ENCODE peak calls at places on chromosome 19, in six cellular contexts. U, Y, Q, K, G and T are unnamed samples.

GRCh38 chr19:40718774-40719391 is 2.0 kb downstream of the ITPKC start:
- DNase-seq in Q (no peak), K (peak), G (no peak), Y (peak), U (peak), T (peak)

GRCh38 chr19:3338541-3339181 is 27.7 kb upstream of the NFIC start:
- DNase-seq in Y (no peak), Q (no peak), U (no peak), K (no peak), G (no peak), T (peak)

GRCh38 chr19:49976496-49976895 is 15.5 kb upstream of the SIGLEC11 start:
- DNase-seq in K (no peak), Q (no peak), Y (peak), G (no peak), U (peak), T (no peak)

GRCh38 chr19:15525291-15525690 is 17.0 kb downstream of the CYP4F22 start:
- DNase-seq in G (no peak), Q (no peak), Y (no peak), U (no peak), K (no peak), T (no peak)

GRCh38 chr19:40601061-40601973 is at the start of gene LTBP4:
- DNase-seq in Q (no peak), Y (no peak), U (peak), G (no peak), K (peak), T (peak)

GRCh38 chr19:41330946-41331678 is 21.1 kb downstream of the CCDC97 start:
- DNase-seq in G (no peak), Y (no peak), Q (no peak), K (peak), U (peak), T (no peak)

GRCh38 chr19:44752123-44752815 is 3.8 kb downstream of the BCL3 start:
- DNase-seq in G (no peak), K (no peak), Q (no peak), U (no peak), Y (no peak), T (no peak)

GRCh38 chr19:38686530-38686888 is 39.1 kb downstream of the ACTN4 start:
- DNase-seq in G (no peak), Q (no peak), U (no peak), K (peak), Y (no peak), T (no peak)

GRCh38 chr19:31502536-31503170 is 153.4 kb upstream of the TSHZ3 start:
- DNase-seq in Y (no peak), U (no peak), G (peak), K (no peak), Q (no peak), T (no peak)

GRCh38 chr19:38658462-38659306 is 11.2 kb downstream of the ACTN4 start:
- DNase-seq in Y (peak), U (peak), Q (no peak), G (no peak), K (no peak), T (peak)

GRCh38 chr19:8611890-8612806 is 1.6 kb upstream of the ADAMTS10 start:
- DNase-seq in Y (peak), G (no peak), Q (no peak), U (no peak), K (peak), T (peak)

GRCh38 chr19:57830071-57830602 is at the start of gene ZNF587B:
- DNase-seq in G (peak), K (peak), U (peak), Y (peak), Q (peak), T (peak)

GRCh38 chr19:28318469-28319179 is 894.3 kb downstream of the UQCRFS1 start:
- DNase-seq in K (no peak), G (no peak), U (no peak), Q (no peak), Y (no peak), T (no peak)

GRCh38 chr19:7860902-7861618 is 13.1 kb downstream of the PRR36 start:
- DNase-seq in G (no peak), Q (no peak), U (no peak), K (peak), Y (no peak), T (no peak)

GRCh38 chr19:36115453-36116343 is at the start of gene TBCB:
- DNase-seq in K (no peak), Q (no peak), Y (peak), G (no peak), U (no peak), T (peak)

GRCh38 chr19:17687857-17688784 is at the start of gene UNC13A:
- DNase-seq in G (peak), K (peak), Q (peak), Y (peak), U (peak), T (peak)

GRCh38 chr19:7099597-7099921 is 30.1 kb downstream of the ZNF557 start:
- DNase-seq in Q (no peak), K (no peak), U (no peak), Y (no peak), G (no peak), T (no peak)

GRCh38 chr19:16026756-16027155 is 49.5 kb upstream of the TPM4 start:
- DNase-seq in G (no peak), Y (no peak), Q (no peak), K (no peak), U (no peak), T (no peak)

GRCh38 chr19:31356587-31357314 is 7.5 kb upstream of the TSHZ3 start:
- DNase-seq in G (peak), Y (no peak), K (peak), Q (no peak), U (peak), T (no peak)

GRCh38 chr19:3606690-3607289 is at the start of gene TBXA2R:
- DNase-seq in Y (peak), K (peak), U (peak), Q (no peak), G (peak), T (peak)

GRCh38 chr19:50415661-50416033 is 3.1 kb upstream of the SPIB start:
- DNase-seq in U (no peak), K (peak), G (no peak), Q (no peak), Y (no peak), T (no peak)

GRCh38 chr19:29509456-29509855 is 16.3 kb upstream of the VSTM2B start:
- DNase-seq in U (no peak), Q (no peak), K (no peak), G (no peak), Y (no peak), T (no peak)

GRCh38 chr19:48660854-48661731 is 11.7 kb downstream of the NTN5 start:
- DNase-seq in Q (no peak), G (peak), U (peak), Y (peak), K (peak), T (peak)

GRCh38 chr19:13044160-13044853 is 49.0 kb downstream of the NFIX start:
- DNase-seq in G (no peak), U (no peak), Y (peak), K (no peak), Q (no peak), T (no peak)

GRCh38 chr19:51784109-51784785 is 10.7 kb upstream of the FPR3 start:
- DNase-seq in K (no peak), U (peak), Y (no peak), Q (no peak), G (no peak), T (no peak)

GRCh38 chr19:41327499-41328156 is 17.7 kb downstream of the CCDC97 start:
- DNase-seq in G (peak), Y (peak), U (peak), K (peak), Q (no peak), T (no peak)

GRCh38 chr19:41431426-41432386 is 4.5 kb upstream of the B3GNT8 start:
- DNase-seq in K (no peak), Q (no peak), Y (peak), U (peak), G (no peak), T (peak)

GRCh38 chr19:13033819-13034611 is 38.7 kb downstream of the NFIX start:
- DNase-seq in U (peak), Q (no peak), G (peak), Y (peak), K (peak), T (peak)

GRCh38 chr19:31114585-31114984 is 234.7 kb downstream of the TSHZ3 start:
- DNase-seq in U (no peak), G (no peak), Y (no peak), K (no peak), Q (no peak), T (peak)

GRCh38 chr19:34692541-34692940 is 15.1 kb downstream of the ZNF302 start:
- DNase-seq in K (no peak), U (no peak), Y (no peak), Q (no peak), G (no peak), T (no peak)

GRCh38 chr19:5927439-5927821 is 13.4 kb downstream of the CAPS start:
- DNase-seq in U (no peak), Q (no peak), G (no peak), K (no peak), Y (no peak), T (no peak)

GRCh38 chr19:36136975-36137686 is 2.7 kb upstream of the CAPNS1 start:
- DNase-seq in Q (no peak), Y (peak), K (no peak), U (peak), G (no peak), T (no peak)

GRCh38 chr19:57192064-57192395 is 730 bp downstream of the ZNF264 start:
- DNase-seq in U (no peak), Y (peak), K (no peak), Q (no peak), G (no peak), T (no peak)

GRCh38 chr19:30379841-30380610 is 7.8 kb downstream of the ZNF536 start:
- DNase-seq in U (no peak), G (no peak), Y (no peak), K (no peak), Q (no peak), T (no peak)

GRCh38 chr19:6020166-6020967 is 42.4 kb upstream of the RANBP3 start:
- DNase-seq in U (no peak), K (no peak), Y (no peak), Q (no peak), G (no peak), T (peak)

GRCh38 chr19:9842834-9843625 is 7.9 kb downstream of the PIN1 start:
- DNase-seq in U (no peak), Q (no peak), G (no peak), K (no peak), Y (no peak), T (no peak)

GRCh38 chr19:46990998-46991676 is 28.5 kb upstream of the NPAS1 start:
- DNase-seq in Q (peak), K (peak), G (peak), Y (peak), U (peak), T (peak)

GRCh38 chr19:46993622-46994021 is 26.0 kb upstream of the NPAS1 start:
- DNase-seq in K (no peak), Y (no peak), Q (no peak), U (no peak), G (no peak), T (no peak)

GRCh38 chr19:46995492-46995891 is 24.1 kb upstream of the NPAS1 start:
- DNase-seq in U (no peak), G (no peak), Y (no peak), K (no peak), Q (no peak), T (no peak)

GRCh38 chr19:46992699-46993535 is 26.7 kb upstream of the NPAS1 start:
- DNase-seq in U (no peak), G (no peak), Q (no peak), K (no peak), Y (no peak), T (no peak)

DNA sequence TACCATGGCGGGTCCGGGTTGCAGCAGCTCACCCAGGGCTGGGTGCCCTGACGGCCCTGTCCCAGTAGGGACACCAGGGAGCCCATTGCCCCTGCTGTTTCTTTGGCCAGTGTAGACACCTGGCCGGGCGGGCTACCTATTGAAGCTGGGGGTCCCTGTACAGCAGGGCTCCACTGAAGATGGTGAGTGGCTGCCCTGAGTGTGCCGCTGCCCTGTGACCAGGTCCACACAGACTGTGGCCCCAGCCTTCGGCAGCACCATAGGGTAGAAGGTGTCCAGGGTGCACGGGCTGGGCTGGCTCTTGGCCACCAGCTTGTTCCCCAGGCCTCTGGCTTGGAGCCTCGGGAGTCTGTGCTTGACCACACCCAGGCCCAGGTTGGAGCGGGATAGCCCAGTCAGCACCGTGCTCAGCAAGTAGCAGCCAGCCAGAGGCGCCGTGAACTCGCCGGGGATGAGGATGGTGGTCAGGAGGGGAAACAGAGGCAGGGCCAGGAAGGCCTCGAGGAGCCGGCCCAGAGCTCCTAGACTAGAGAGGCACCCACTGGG is 25.4 kb upstream of the NPAS1 start:
- DNase-seq in Q (no peak), G (no peak), U (no peak), Y (no peak), K (no peak), T (no peak)
- H3K14ac ChIP-seq in Q (peak), G (no peak), U (no peak), Y (no peak), K (no peak), T (no peak)

GRCh38 chr19:2214253-2214652 is 21.9 kb downstream of the PLEKHJ1 start:
- DNase-seq in Y (no peak), G (no peak), U (no peak), K (no peak), Q (no peak), T (no peak)
- H3K4me2 ChIP-seq in Y (no peak), G (no peak), U (no peak), K (no peak), Q (no peak), T (no peak)

DNA sequence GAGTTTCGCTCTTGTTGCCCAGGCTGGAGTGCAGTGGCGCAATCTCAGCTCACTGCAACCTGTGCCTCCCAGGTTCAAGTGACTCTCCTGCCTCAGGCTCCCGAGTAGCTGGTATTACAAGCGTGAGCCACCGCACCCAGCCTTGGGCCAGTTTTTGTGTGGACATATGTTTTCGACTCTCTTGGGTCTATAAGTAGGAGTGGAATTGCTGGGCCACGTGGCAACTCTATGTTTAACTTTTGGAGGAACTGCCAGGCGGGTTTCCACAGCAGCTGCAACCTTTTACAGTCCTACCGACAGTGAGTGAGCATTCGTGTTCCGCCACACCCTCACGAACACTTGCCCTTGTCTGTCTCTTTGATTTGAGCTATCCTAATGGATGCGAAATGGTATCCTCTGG is 44.9 kb downstream of the BICRA start:
- DNase-seq in G (no peak), U (peak), K (no peak), Q (no peak), Y (no peak), T (no peak)
- H3K14ac ChIP-seq in G (no peak), U (no peak), K (no peak), Q (no peak), Y (no peak), T (no peak)

GRCh38 chr19:11868188-11868587 is 19.4 kb upstream of the ZNF69 start:
- DNase-seq in U (peak), Q (no peak), K (no peak), G (no peak), Y (no peak), T (no peak)

GRCh38 chr19:11872624-11873023 is 15.0 kb upstream of the ZNF69 start:
- DNase-seq in K (no peak), U (no peak), Q (no peak), Y (no peak), G (no peak), T (no peak)

DNA sequence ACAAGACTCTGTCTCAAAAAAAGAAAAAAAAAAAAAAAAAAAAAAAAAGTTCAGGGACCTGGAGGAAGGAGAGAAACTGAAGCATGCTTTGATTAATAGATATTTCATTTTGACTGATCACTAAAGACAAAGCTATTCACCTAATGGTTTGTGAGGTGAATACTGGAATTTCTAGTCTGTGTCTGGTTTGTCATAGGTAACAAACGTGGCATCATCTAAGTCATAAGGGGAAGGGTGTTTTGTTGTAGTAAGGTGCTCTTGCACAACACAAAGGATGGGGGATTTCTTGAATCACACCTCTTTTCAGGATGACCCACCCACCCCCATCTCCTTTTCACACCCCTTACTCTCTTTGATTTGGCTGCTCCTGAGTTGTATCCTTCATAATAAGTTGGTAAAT is 13.8 kb upstream of the ZNF69 start:
- DNase-seq in Y (no peak), K (no peak), U (no peak), G (no peak), Q (no peak), T (no peak)
- H3K4me2 ChIP-seq in Y (no peak), K (no peak), U (no peak), G (no peak), Q (no peak), T (no peak)

DNA sequence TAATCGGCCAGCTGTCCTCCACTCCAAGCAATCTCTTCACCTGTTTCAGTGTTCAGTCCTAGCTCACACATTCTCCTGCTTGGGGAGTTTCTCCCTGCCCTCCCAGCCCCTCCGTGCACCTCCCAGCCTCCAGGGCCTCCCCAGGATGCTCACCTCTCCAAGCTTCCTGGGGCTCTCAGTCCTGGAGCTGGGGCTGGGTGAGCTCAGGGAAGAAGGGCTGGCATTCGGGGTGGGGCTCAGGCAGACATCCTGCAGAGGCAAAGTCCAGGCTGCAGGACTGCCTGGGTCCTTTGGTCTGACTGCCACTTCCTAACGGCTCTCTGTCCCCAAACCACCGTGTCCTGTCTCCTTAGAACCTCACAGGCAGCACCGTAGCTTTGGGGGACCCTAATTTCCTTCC is 2.6 kb downstream of the TMEM150B start:
- DNase-seq in Q (no peak), G (no peak), Y (no peak), U (no peak), K (no peak), T (no peak)
- H3K14ac ChIP-seq in Q (no peak), G (no peak), Y (no peak), U (no peak), K (no peak), T (no peak)

GRCh38 chr19:33294058-33294798 is 8.1 kb downstream of the CEBPA start:
- DNase-seq in G (no peak), Y (no peak), U (peak), K (no peak), Q (no peak), T (no peak)
- H3K4me2 ChIP-seq in G (no peak), Y (no peak), U (no peak), K (no peak), Q (no peak), T (no peak)

DNA sequence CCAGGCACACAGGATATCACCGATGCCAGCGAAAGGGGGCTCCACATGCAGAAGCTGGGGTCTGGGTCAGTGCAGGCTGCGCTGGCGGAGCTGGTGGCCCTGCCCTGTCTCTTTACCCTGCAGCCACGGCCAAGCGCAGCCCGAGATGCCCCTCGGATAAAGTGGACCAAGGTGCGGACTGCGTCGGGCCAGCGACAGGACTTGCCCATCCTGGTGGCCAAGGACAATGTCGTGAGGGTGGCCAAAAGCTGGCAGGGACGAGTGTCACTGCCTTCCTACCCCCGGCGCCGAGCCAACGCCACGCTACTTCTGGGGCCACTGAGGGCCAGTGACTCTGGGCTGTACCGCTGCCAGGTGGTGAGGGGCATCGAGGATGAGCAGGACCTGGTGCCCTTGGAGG is 7.2 kb downstream of the NCAN start:
- DNase-seq in G (no peak), Q (no peak), K (no peak), Y (no peak), U (no peak), T (no peak)
- H3K14ac ChIP-seq in G (no peak), Q (no peak), K (no peak), Y (no peak), U (no peak), T (no peak)

GRCh38 chr19:55449469-55449868 is 6.4 kb upstream of the SHISA7 start:
- DNase-seq in U (no peak), K (no peak), Q (no peak), Y (no peak), G (no peak), T (no peak)

GRCh38 chr19:55451163-55451521 is 8.0 kb upstream of the SHISA7 start:
- DNase-seq in U (no peak), Y (no peak), K (no peak), G (no peak), Q (no peak), T (no peak)

GRCh38 chr19:55452381-55453325 is 8.8 kb downstream of the ISOC2 start:
- DNase-seq in Q (peak), G (peak), Y (peak), K (peak), U (peak), T (peak)

GRCh38 chr19:55453861-55454260 is 7.6 kb downstream of the ISOC2 start:
- DNase-seq in G (no peak), K (no peak), Y (no peak), U (no peak), Q (no peak), T (no peak)

GRCh38 chr19:55451522-55452380 is 8.7 kb upstream of the SHISA7 start:
- DNase-seq in U (no peak), Y (no peak), K (no peak), Q (no peak), G (peak), T (no peak)
- H3K4me2 ChIP-seq in U (peak), Y (peak), K (peak), Q (peak), G (peak), T (peak)